ENCODE peak calls at places on chromosome 2, in ten cellular contexts. J is CD8-positive, alpha-beta T cell; V is activated naive CD4-positive, alpha-beta T cell treated with anti-CD3 and anti-CD28 coated beads, Interleukin-2, amount 10 ng/mL, durations not matched to agents 7 days and 5 days; O is activated CD4-positive, alpha-beta T cell treated with anti-CD3 and anti-CD28 coated beads, Interleukin-2, amount 50 U/mL, for 1 hour; P is psoas muscle; I is activated CD4-positive, alpha-beta memory T cell treated with anti-CD3 and anti-CD28 coated beads for 36 hours; A is T-helper 2 cell; M is thoracic aorta; U is uterus; Q is activated CD8-positive, alpha-beta memory T cell treated with anti-CD3 and anti-CD28 coated beads, Interleukin-2, amount 10 ng/mL, durations not matched to agents 7 days and 5 days. X is an unnamed sample.

GRCh38 chr2:119727493-119727892 is 32.2 kb upstream of the PTPN4 start:
- DNase-seq in V (no peak), M (no peak), A (no peak), O (no peak), I (no peak), U (no peak), Q (no peak), J (no peak), P (no peak), X (no peak)

GRCh38 chr2:234373791-234374508 is 122.9 kb downstream of the ARL4C start:
- DNase-seq in U (no peak), I (no peak), P (no peak), M (no peak), A (no peak), Q (no peak), J (no peak), V (no peak), O (no peak), X (no peak)

GRCh38 chr2:70767094-70767698 is 804 bp downstream of the ADD2 start:
- DNase-seq in P (no peak), M (no peak), U (no peak), J (peak; percentile 14), O (no peak), I (peak; percentile 20), V (peak; percentile 33), Q (no peak), A (no peak), X (no peak)

GRCh38 chr2:241563031-241563507 is 4.5 kb downstream of the BOK start:
- DNase-seq in J (no peak), O (no peak), V (no peak), P (no peak), M (no peak), Q (no peak), U (no peak), I (no peak), A (no peak), X (no peak)

GRCh38 chr2:160317113-160318099 is 117.3 kb upstream of the ITGB6 start:
- DNase-seq in O (no peak), J (no peak), P (no peak), A (no peak), Q (no peak), M (no peak), I (no peak), U (no peak), V (no peak), X (no peak)

GRCh38 chr2:8216397-8216796 is 465.5 kb upstream of the ID2 start:
- DNase-seq in P (no peak), A (no peak), V (no peak), M (no peak), J (no peak), I (no peak), O (no peak), Q (no peak), U (peak; percentile 67), X (no peak)

GRCh38 chr2:96274355-96275056 is 8.5 kb downstream of the CIAO1 start:
- DNase-seq in U (no peak), A (no peak), M (no peak), V (no peak), Q (no peak), P (no peak), J (no peak), I (no peak), O (no peak), X (no peak)

GRCh38 chr2:171482877-171483276 is 39.4 kb upstream of the CYBRD1 start:
- DNase-seq in O (no peak), J (no peak), M (no peak), I (no peak), U (no peak), V (no peak), Q (no peak), A (no peak), P (no peak), X (no peak)

GRCh38 chr2:41923156-41923786 is 124.5 kb upstream of the PKDCC start:
- DNase-seq in I (no peak), P (no peak), O (no peak), U (no peak), M (no peak), Q (no peak), V (no peak), J (no peak), A (no peak), X (no peak)

GRCh38 chr2:191862371-191862770 is 15.5 kb upstream of the CAVIN2 start:
- DNase-seq in U (no peak), O (no peak), I (no peak), M (no peak), J (no peak), Q (no peak), A (no peak), P (no peak), V (no peak), X (no peak)

GRCh38 chr2:164495491-164496223 is 125.6 kb downstream of the GRB14 start:
- DNase-seq in A (no peak), J (no peak), M (no peak), I (no peak), Q (no peak), P (no peak), O (no peak), V (no peak), U (no peak), X (peak; percentile 15)

GRCh38 chr2:213119061-213119809 is 32.2 kb downstream of the IKZF2 start:
- DNase-seq in U (no peak), I (peak; percentile 27), V (no peak), A (no peak), M (no peak), P (no peak), O (no peak), Q (peak; percentile 61), J (no peak), X (no peak)

GRCh38 chr2:39409697-39410389 is 27.2 kb downstream of the MAP4K3 start:
- DNase-seq in Q (no peak), O (no peak), I (no peak), M (no peak), J (no peak), A (no peak), P (no peak), V (no peak), U (no peak), X (no peak)

GRCh38 chr2:218344090-218344754 is 12.4 kb upstream of the CATIP start:
- DNase-seq in V (no peak), A (no peak), Q (no peak), U (no peak), P (no peak), I (no peak), M (no peak), J (no peak), O (no peak), X (no peak)

GRCh38 chr2:129253461-129253812 is 726.0 kb upstream of the RAB6C start:
- DNase-seq in P (no peak), Q (no peak), U (no peak), J (no peak), V (no peak), I (no peak), M (no peak), O (no peak), A (no peak), X (no peak)

GRCh38 chr2:101150306-101151140 is 659 bp downstream of the TBC1D8 start:
- DNase-seq in U (peak; percentile 24), V (peak; percentile 32), O (peak; percentile 5), Q (no peak), I (peak; percentile 22), M (no peak), A (no peak), J (peak; percentile 7), P (peak; percentile 39), X (no peak)

GRCh38 chr2:37670378-37671012 is 947 bp downstream of the CDC42EP3 start:
- DNase-seq in M (no peak), A (no peak), I (no peak), U (no peak), Q (no peak), J (no peak), P (no peak), O (no peak), V (no peak), X (no peak)

GRCh38 chr2:105364436-105365139 is 27.2 kb downstream of the C2orf49 start:
- DNase-seq in J (no peak), Q (no peak), U (no peak), I (no peak), P (no peak), A (no peak), V (no peak), O (no peak), M (no peak), X (no peak)

GRCh38 chr2:120465989-120466703 is 120.2 kb downstream of the INHBB start:
- DNase-seq in U (no peak), I (no peak), M (no peak), Q (no peak), O (no peak), A (no peak), V (no peak), J (no peak), P (no peak), X (no peak)

GRCh38 chr2:188684795-188685194 is 289.4 kb upstream of the COL3A1 start:
- DNase-seq in P (no peak), I (no peak), A (no peak), M (no peak), V (no peak), Q (no peak), O (no peak), U (no peak), J (no peak), X (no peak)

GRCh38 chr2:218149865-218150264 is 16.9 kb downstream of the CXCR1 start:
- DNase-seq in O (no peak), I (no peak), P (no peak), U (no peak), J (no peak), M (no peak), A (no peak), V (no peak), Q (no peak), X (no peak)

GRCh38 chr2:46151582-46151981 is 145.6 kb upstream of the EPAS1 start:
- DNase-seq in U (no peak), V (no peak), Q (no peak), M (no peak), A (no peak), J (no peak), I (no peak), O (no peak), P (no peak), X (peak; percentile 5)

GRCh38 chr2:190722825-190723224 is 73.9 kb downstream of the NAB1 start:
- DNase-seq in U (no peak), J (no peak), P (no peak), Q (peak; percentile 48), A (no peak), M (no peak), V (no peak), O (no peak), I (peak; percentile 27), X (no peak)